ENCODE peak calls at places on chromosomes 4 and X, in five cellular contexts. M is WERI-Rb-1, L is pancreas, B is IMR-90, J is mesenchymal stem cell. V is an unnamed sample.
A peak's percentile ranks its signal among the peaks of the same experiment; 100 is the strongest.

GRCh38 chr4:22514001-22514400 is 1.9 kb downstream of the ADGRA3 start:
- DNase-seq in M (no peak), L (no peak), B (peak; percentile 91), J (peak; percentile 84), V (peak; percentile 55)

GRCh38 chrX:47091149-47091775 is 13.0 kb downstream of the RGN start:
- DNase-seq in M (no peak), L (no peak), B (peak; percentile 18), J (peak; percentile 61), V (no peak)

GRCh38 chr4:139247656-139248238 is 32.3 kb downstream of the MGARP start:
- DNase-seq in M (no peak), L (no peak), B (peak; percentile 23), J (peak; percentile 26), V (no peak)

GRCh38 chr4:158649111-158649680 is 22.5 kb downstream of the C4orf46 start:
- DNase-seq in M (no peak), L (no peak), B (no peak), J (no peak), V (no peak)

GRCh38 chr4:40247350-40247749 is 50.5 kb downstream of the RHOH start:
- DNase-seq in M (no peak), L (no peak), B (no peak), J (no peak), V (no peak)

GRCh38 chr4:14110407-14110806 is 482.9 kb upstream of the BOD1L1 start:
- DNase-seq in M (no peak), L (no peak), B (peak; percentile 85), J (peak; percentile 9), V (peak; percentile 23)

GRCh38 chr4:151192556-151193235 is 84.3 kb upstream of the PRSS48 start:
- DNase-seq in M (no peak), L (no peak), B (peak; percentile 19), J (no peak), V (no peak)

GRCh38 chr4:15116509-15117079 is 114.3 kb downstream of the CPEB2 start:
- DNase-seq in M (no peak), L (no peak), B (no peak), J (no peak), V (no peak)

GRCh38 chr4:88158360-88159136 is at the start of gene ABCG2:
- DNase-seq in M (peak; percentile 46), L (no peak), B (peak; percentile 75), J (peak; percentile 90), V (peak; percentile 23)

GRCh38 chr4:15964159-15964558 is 1.2 kb upstream of the FGFBP2 start:
- DNase-seq in M (peak; percentile 59), L (no peak), B (no peak), J (no peak), V (no peak)

GRCh38 chrX:148771440-148771839 is 271.0 kb downstream of the AFF2 start:
- DNase-seq in M (no peak), L (no peak), B (no peak), J (no peak), V (no peak)

GRCh38 chrX:54358424-54359211 is 772 bp upstream of the WNK3 start:
- DNase-seq in M (peak; percentile 87), L (peak; percentile 26), B (peak; percentile 41), J (peak; percentile 75), V (peak; percentile 1)

DNA sequence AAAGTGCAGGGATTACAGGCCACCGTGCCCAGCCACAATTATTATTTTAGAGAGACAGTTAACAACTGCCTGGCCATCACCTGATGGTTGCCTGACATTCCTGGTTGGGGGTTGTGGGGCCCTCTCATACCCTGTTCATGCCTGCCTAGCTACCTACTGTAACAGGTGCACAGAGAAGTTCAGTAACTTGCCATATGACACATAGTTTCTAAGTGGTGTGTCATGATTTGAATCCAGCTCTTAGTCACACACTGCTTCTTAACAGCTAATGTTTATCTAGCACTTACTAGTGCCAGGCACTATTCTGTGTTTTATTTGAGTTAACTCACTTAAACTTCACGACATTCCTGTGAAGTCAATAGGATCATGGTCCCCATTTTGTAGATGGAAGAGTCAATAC is 122.7 kb upstream of the JADE1 start:
- DNase-seq in M (no peak), L (no peak), B (peak; percentile 10), J (no peak), V (no peak)
- H3K27ac ChIP-seq in M (no peak overlapping the region), L (no peak overlapping the region), B (no peak overlapping the region), J (no peak overlapping the region), V (no peak overlapping the region)

GRCh38 chr4:90060039-90060438 is 67.2 kb upstream of the CCSER1 start:
- DNase-seq in M (no peak), L (no peak), B (no peak), J (no peak), V (no peak)
- H3K4me3 ChIP-seq in M (no peak overlapping the region), L (no peak overlapping the region), B (no peak overlapping the region), J (no peak overlapping the region), V (no peak overlapping the region)

DNA sequence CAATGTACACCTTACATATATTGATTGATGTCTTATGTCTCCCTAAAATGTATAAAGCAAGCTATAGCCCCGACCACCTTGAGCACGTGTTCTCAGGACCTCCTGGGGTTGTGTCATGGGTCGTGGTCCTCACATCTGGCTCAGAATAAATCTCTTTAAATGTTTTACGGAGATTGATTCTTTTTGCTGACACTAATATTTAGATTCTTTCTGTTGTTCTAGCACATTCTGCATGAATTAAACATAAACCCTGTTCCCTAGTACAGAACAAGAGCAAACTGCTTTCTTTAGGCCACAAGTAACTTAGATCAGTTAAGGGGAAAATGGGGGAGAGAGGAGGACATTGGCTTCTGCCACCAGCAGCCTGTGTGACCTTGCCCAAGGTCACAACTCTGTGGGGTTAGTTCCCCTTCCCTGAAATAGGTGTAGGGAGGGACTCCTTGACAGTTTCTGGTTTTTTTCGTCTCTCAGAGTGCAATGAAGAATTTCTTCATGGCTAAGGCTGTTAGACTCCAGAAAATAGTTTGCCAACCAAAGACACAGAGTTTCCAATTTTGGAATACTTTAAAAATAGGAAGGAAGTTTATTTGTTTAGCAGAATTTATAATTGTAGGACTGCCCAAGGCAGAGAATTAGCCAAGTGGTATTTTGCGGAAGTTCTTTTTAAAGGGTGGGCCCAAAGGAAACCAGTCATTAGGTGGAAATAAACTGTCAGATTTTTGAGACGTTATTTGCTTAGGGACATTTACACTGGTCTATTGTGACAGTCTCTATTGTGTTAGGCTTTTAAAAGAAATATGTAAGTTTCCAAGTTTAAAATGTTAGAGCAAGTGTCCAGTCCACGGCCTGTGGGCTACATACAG is 29.4 kb downstream of the PTTG2 start:
- DNase-seq in M (no peak), L (no peak), B (no peak), J (no peak), V (no peak)
- H3K27ac ChIP-seq in M (no peak overlapping the region), L (peak overlapping the region; percentile 23), B (no peak overlapping the region), J (no peak overlapping the region), V (no peak overlapping the region)

GRCh38 chr4:169120624-169121023 is 110.6 kb upstream of the CBR4 start:
- DNase-seq in M (no peak), L (no peak), B (no peak), J (no peak), V (no peak)

GRCh38 chr4:169117591-169118081 is 107.6 kb upstream of the CBR4 start:
- DNase-seq in M (no peak), L (no peak), B (peak; percentile 95), J (no peak), V (peak; percentile 41)

GRCh38 chr4:169122405-169122804 is 112.3 kb upstream of the CBR4 start:
- DNase-seq in M (no peak), L (no peak), B (no peak), J (no peak), V (no peak)

GRCh38 chr4:169124661-169125060 is 114.6 kb upstream of the CBR4 start:
- DNase-seq in M (no peak), L (no peak), B (peak; percentile 42), J (peak; percentile 44), V (no peak)

DNA sequence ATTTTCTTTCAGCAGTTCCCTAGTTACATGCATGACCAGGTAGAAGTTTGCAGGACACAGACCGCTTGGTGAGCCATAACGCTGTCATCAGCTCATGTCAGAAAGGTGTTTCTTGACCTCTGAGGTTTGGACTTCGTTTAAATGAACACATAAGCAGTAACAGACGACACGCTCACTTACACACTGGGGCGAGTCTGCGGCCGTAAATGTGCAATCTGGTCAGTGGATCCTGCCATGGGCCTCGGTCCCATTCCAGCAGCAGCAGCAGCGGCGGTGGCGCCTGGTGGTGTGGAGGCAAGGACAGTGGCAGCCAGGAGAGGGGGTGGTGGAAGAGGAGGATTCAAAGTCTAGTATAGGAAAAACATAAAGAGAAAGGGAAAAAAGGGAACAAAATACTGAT is 111.9 kb upstream of the CBR4 start:
- DNase-seq in M (no peak), L (no peak), B (no peak), J (no peak), V (no peak)
- H3K4me3 ChIP-seq in M (no peak overlapping the region), L (no peak overlapping the region), B (no peak overlapping the region), J (no peak overlapping the region), V (no peak overlapping the region)

GRCh38 chrX:15576019-15576418 is 24.7 kb downstream of the ACE2 start:
- DNase-seq in M (no peak), L (no peak), B (peak; percentile 23), J (peak; percentile 32), V (no peak)

DNA sequence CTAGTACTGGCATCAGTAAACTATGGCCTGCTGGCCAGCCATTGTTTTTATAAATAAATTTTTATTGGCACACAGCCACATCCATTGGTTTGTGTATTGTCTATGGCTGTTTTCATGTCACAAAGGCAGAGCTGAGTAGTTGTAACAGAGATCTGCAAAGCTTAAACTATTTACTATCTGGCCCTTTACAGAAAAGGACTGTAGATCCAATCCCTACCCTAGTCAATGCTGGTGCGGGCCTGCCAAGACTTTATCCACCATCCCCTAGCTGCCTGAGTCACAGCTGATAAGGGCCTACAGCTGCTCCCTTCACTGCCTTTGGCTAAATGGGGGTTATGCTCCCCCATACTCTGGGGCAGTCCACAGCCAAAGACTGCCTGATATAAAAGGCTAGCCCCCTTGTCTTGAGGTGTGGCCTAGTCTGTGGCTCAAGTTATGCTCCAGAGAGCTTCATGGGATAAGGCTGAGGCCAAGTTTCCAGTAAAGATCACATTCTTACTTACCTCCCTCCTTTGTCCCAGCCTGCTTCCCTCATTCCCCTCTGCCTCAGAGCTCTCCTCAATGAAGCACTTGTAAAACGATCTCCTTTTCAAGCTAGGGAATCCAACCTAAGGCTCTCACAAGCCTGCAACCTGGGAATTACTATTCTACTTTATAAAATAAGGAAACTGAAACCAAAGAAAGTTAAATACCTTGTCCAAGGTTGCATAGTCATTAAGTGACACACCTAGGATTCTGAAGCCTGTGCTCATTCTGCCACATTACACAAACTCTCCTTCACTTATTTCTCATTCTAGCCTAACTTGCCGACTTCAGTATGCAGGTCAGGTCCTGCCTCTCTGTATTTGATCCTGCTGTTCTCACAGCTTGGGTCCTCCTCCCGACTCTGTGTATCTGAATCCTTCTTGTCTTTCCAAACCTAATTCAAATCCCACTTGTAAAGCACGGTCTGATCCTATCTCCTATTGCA is 20.7 kb downstream of the ACE2 start:
- DNase-seq in M (no peak), L (peak; percentile 5), B (peak; percentile 4), J (peak; percentile 1), V (no peak)
- H3K27ac ChIP-seq in M (no peak overlapping the region), L (no peak overlapping the region), B (no peak overlapping the region), J (no peak overlapping the region), V (no peak overlapping the region)

GRCh38 chr4:47486306-47486705 is 1.2 kb downstream of the ATP10D start:
- DNase-seq in M (no peak), L (no peak), B (no peak), J (peak; percentile 29), V (no peak)
- H3K4me3 ChIP-seq in M (no peak overlapping the region), L (peak overlapping the region; percentile 47), B (peak overlapping the region; percentile 71), J (peak overlapping the region; percentile 83), V (peak overlapping the region; percentile 78)